ENCODE peak calls at places on chromosomes 5 and 9, in ten cellular contexts. One of them, this sample, is unnamed.
A peak's percentile ranks its signal among the peaks of the same experiment; 100 is the strongest.

GRCh38 chr5:131316822-131317221 is 53.0 kb downstream of the CDC42SE2 start:
- DNase-seq in spleen: no peak
- DNase-seq in Daoy: no peak
- DNase-seq in naive B cell: no peak
- DNase-seq in fibroblast of lung: no peak
- DNase-seq in gastrocnemius medialis: no peak
- DNase-seq in substantia nigra: no peak
- DNase-seq in CD4-positive, alpha-beta T cell: no peak
- DNase-seq in Caco-2: no peak
- DNase-seq in lower lobe of right lung: no peak
- DNase-seq in this sample: no peak

GRCh38 chr5:38888023-38888422 is 42.2 kb downstream of the OSMR start:
- DNase-seq in spleen: no peak
- DNase-seq in Daoy: no peak
- DNase-seq in naive B cell: no peak
- DNase-seq in fibroblast of lung: no peak
- DNase-seq in gastrocnemius medialis: no peak
- DNase-seq in substantia nigra: no peak
- DNase-seq in CD4-positive, alpha-beta T cell: no peak
- DNase-seq in Caco-2: no peak
- DNase-seq in lower lobe of right lung: no peak
- DNase-seq in this sample: no peak

GRCh38 chr9:77648458-77649108 is 461 bp upstream of the GNA14 start:
- DNase-seq in spleen: peak; percentile 80
- DNase-seq in Daoy: peak; percentile 25
- DNase-seq in naive B cell: no peak
- DNase-seq in fibroblast of lung: peak; percentile 26
- DNase-seq in gastrocnemius medialis: no peak
- DNase-seq in substantia nigra: peak; percentile 54
- DNase-seq in CD4-positive, alpha-beta T cell: no peak
- DNase-seq in Caco-2: peak; percentile 14
- DNase-seq in lower lobe of right lung: peak; percentile 73
- DNase-seq in this sample: peak; percentile 60

GRCh38 chr5:79567926-79568549 is 44.2 kb upstream of the TENT2 start:
- DNase-seq in spleen: no peak
- DNase-seq in Daoy: no peak
- DNase-seq in naive B cell: no peak
- DNase-seq in fibroblast of lung: peak; percentile 25
- DNase-seq in gastrocnemius medialis: no peak
- DNase-seq in substantia nigra: no peak
- DNase-seq in CD4-positive, alpha-beta T cell: no peak
- DNase-seq in Caco-2: no peak
- DNase-seq in lower lobe of right lung: no peak
- DNase-seq in this sample: no peak

GRCh38 chr5:10585120-10585915 is 21.4 kb downstream of the ANKRD33B start:
- DNase-seq in spleen: peak; percentile 65
- DNase-seq in Daoy: no peak
- DNase-seq in naive B cell: no peak
- DNase-seq in fibroblast of lung: no peak
- DNase-seq in gastrocnemius medialis: no peak
- DNase-seq in substantia nigra: no peak
- DNase-seq in CD4-positive, alpha-beta T cell: no peak
- DNase-seq in Caco-2: no peak
- DNase-seq in lower lobe of right lung: no peak
- DNase-seq in this sample: no peak

GRCh38 chr5:14469485-14470377 is 111.9 kb upstream of the OTULINL start:
- DNase-seq in spleen: no peak
- DNase-seq in Daoy: no peak
- DNase-seq in naive B cell: no peak
- DNase-seq in fibroblast of lung: no peak
- DNase-seq in gastrocnemius medialis: no peak
- DNase-seq in substantia nigra: no peak
- DNase-seq in CD4-positive, alpha-beta T cell: no peak
- DNase-seq in Caco-2: no peak
- DNase-seq in lower lobe of right lung: no peak
- DNase-seq in this sample: no peak

GRCh38 chr9:131747352-131747751 is 7.5 kb upstream of the RAPGEF1 start:
- DNase-seq in spleen: no peak
- DNase-seq in Daoy: peak; percentile 50
- DNase-seq in naive B cell: peak; percentile 45
- DNase-seq in fibroblast of lung: peak; percentile 43
- DNase-seq in gastrocnemius medialis: no peak
- DNase-seq in substantia nigra: no peak
- DNase-seq in CD4-positive, alpha-beta T cell: no peak
- DNase-seq in Caco-2: peak; percentile 47
- DNase-seq in lower lobe of right lung: no peak
- DNase-seq in this sample: peak; percentile 82

GRCh38 chr5:59724482-59725392 is 168.8 kb downstream of the PDE4D start:
- DNase-seq in spleen: no peak
- DNase-seq in Daoy: peak; percentile 60
- DNase-seq in naive B cell: peak; percentile 29
- DNase-seq in fibroblast of lung: peak; percentile 31
- DNase-seq in gastrocnemius medialis: no peak
- DNase-seq in substantia nigra: no peak
- DNase-seq in CD4-positive, alpha-beta T cell: no peak
- DNase-seq in Caco-2: peak; percentile 64
- DNase-seq in lower lobe of right lung: no peak
- DNase-seq in this sample: peak; percentile 80

GRCh38 chr5:68217476-68217984 is 2.0 kb downstream of the PIK3R1 start:
- DNase-seq in spleen: no peak
- DNase-seq in Daoy: no peak
- DNase-seq in naive B cell: no peak
- DNase-seq in fibroblast of lung: peak; percentile 45
- DNase-seq in gastrocnemius medialis: no peak
- DNase-seq in substantia nigra: no peak
- DNase-seq in CD4-positive, alpha-beta T cell: no peak
- DNase-seq in Caco-2: no peak
- DNase-seq in lower lobe of right lung: no peak
- DNase-seq in this sample: peak; percentile 26

GRCh38 chr9:114055061-114055460 is 23.0 kb downstream of the AMBP start:
- DNase-seq in spleen: peak; percentile 36
- DNase-seq in Daoy: no peak
- DNase-seq in naive B cell: no peak
- DNase-seq in fibroblast of lung: no peak
- DNase-seq in gastrocnemius medialis: no peak
- DNase-seq in substantia nigra: no peak
- DNase-seq in CD4-positive, alpha-beta T cell: no peak
- DNase-seq in Caco-2: no peak
- DNase-seq in lower lobe of right lung: no peak
- DNase-seq in this sample: no peak

GRCh38 chr5:38443390-38443789 is 113.1 kb downstream of the LIFR start:
- DNase-seq in spleen: no peak
- DNase-seq in Daoy: no peak
- DNase-seq in naive B cell: no peak
- DNase-seq in fibroblast of lung: no peak
- DNase-seq in gastrocnemius medialis: no peak
- DNase-seq in substantia nigra: no peak
- DNase-seq in CD4-positive, alpha-beta T cell: no peak
- DNase-seq in Caco-2: no peak
- DNase-seq in lower lobe of right lung: no peak
- DNase-seq in this sample: peak; percentile 39

GRCh38 chr5:160166069-160166972 is 47.1 kb upstream of the PWWP2A start:
- DNase-seq in spleen: no peak
- DNase-seq in Daoy: no peak
- DNase-seq in naive B cell: no peak
- DNase-seq in fibroblast of lung: no peak
- DNase-seq in gastrocnemius medialis: no peak
- DNase-seq in substantia nigra: no peak
- DNase-seq in CD4-positive, alpha-beta T cell: no peak
- DNase-seq in Caco-2: no peak
- DNase-seq in lower lobe of right lung: no peak
- DNase-seq in this sample: no peak

GRCh38 chr9:136052433-136052880 is 42.6 kb downstream of the NACC2 start:
- DNase-seq in spleen: no peak
- DNase-seq in Daoy: no peak
- DNase-seq in naive B cell: no peak
- DNase-seq in fibroblast of lung: no peak
- DNase-seq in gastrocnemius medialis: no peak
- DNase-seq in substantia nigra: peak; percentile 67
- DNase-seq in CD4-positive, alpha-beta T cell: no peak
- DNase-seq in Caco-2: no peak
- DNase-seq in lower lobe of right lung: no peak
- DNase-seq in this sample: peak; percentile 34

GRCh38 chr9:126395439-126396212 is 69.0 kb downstream of the MVB12B start:
- DNase-seq in spleen: no peak
- DNase-seq in Daoy: peak; percentile 80
- DNase-seq in naive B cell: no peak
- DNase-seq in fibroblast of lung: peak; percentile 74
- DNase-seq in gastrocnemius medialis: peak; percentile 34
- DNase-seq in substantia nigra: no peak
- DNase-seq in CD4-positive, alpha-beta T cell: no peak
- DNase-seq in Caco-2: no peak
- DNase-seq in lower lobe of right lung: no peak
- DNase-seq in this sample: peak; percentile 71

GRCh38 chr5:172690258-172691075 is 49.4 kb downstream of the NEURL1B start:
- DNase-seq in spleen: peak; percentile 54
- DNase-seq in Daoy: no peak
- DNase-seq in naive B cell: no peak
- DNase-seq in fibroblast of lung: no peak
- DNase-seq in gastrocnemius medialis: no peak
- DNase-seq in substantia nigra: no peak
- DNase-seq in CD4-positive, alpha-beta T cell: no peak
- DNase-seq in Caco-2: no peak
- DNase-seq in lower lobe of right lung: no peak
- DNase-seq in this sample: no peak

GRCh38 chr9:76835571-76836283 is 70.2 kb downstream of the PRUNE2 start:
- DNase-seq in spleen: no peak
- DNase-seq in Daoy: peak; percentile 76
- DNase-seq in naive B cell: no peak
- DNase-seq in fibroblast of lung: peak; percentile 94
- DNase-seq in gastrocnemius medialis: no peak
- DNase-seq in substantia nigra: no peak
- DNase-seq in CD4-positive, alpha-beta T cell: no peak
- DNase-seq in Caco-2: no peak
- DNase-seq in lower lobe of right lung: no peak
- DNase-seq in this sample: no peak

GRCh38 chr9:6128030-6128429 is 87.6 kb upstream of the IL33 start:
- DNase-seq in spleen: no peak
- DNase-seq in Daoy: no peak
- DNase-seq in naive B cell: no peak
- DNase-seq in fibroblast of lung: no peak
- DNase-seq in gastrocnemius medialis: no peak
- DNase-seq in substantia nigra: no peak
- DNase-seq in CD4-positive, alpha-beta T cell: no peak
- DNase-seq in Caco-2: no peak
- DNase-seq in lower lobe of right lung: no peak
- DNase-seq in this sample: no peak

GRCh38 chr9:81477669-81478068 is 211.7 kb downstream of the TLE1 start:
- DNase-seq in spleen: no peak
- DNase-seq in Daoy: no peak
- DNase-seq in naive B cell: no peak
- DNase-seq in fibroblast of lung: no peak
- DNase-seq in gastrocnemius medialis: no peak
- DNase-seq in substantia nigra: no peak
- DNase-seq in CD4-positive, alpha-beta T cell: no peak
- DNase-seq in Caco-2: no peak
- DNase-seq in lower lobe of right lung: no peak
- DNase-seq in this sample: no peak

GRCh38 chr9:5630038-5630507 is 1.2 kb downstream of the RIC1 start:
- DNase-seq in spleen: no peak
- DNase-seq in Daoy: peak; percentile 46
- DNase-seq in naive B cell: peak; percentile 22
- DNase-seq in fibroblast of lung: peak; percentile 56
- DNase-seq in gastrocnemius medialis: no peak
- DNase-seq in substantia nigra: no peak
- DNase-seq in CD4-positive, alpha-beta T cell: no peak
- DNase-seq in Caco-2: no peak
- DNase-seq in lower lobe of right lung: no peak
- DNase-seq in this sample: peak; percentile 60

GRCh38 chr5:119743927-119744326 is 114.6 kb downstream of the FAM170A start:
- DNase-seq in spleen: no peak
- DNase-seq in Daoy: peak; percentile 51
- DNase-seq in naive B cell: peak; percentile 14
- DNase-seq in fibroblast of lung: no peak
- DNase-seq in gastrocnemius medialis: no peak
- DNase-seq in substantia nigra: no peak
- DNase-seq in CD4-positive, alpha-beta T cell: no peak
- DNase-seq in Caco-2: peak; percentile 66
- DNase-seq in lower lobe of right lung: no peak
- DNase-seq in this sample: peak; percentile 5

GRCh38 chr9:133700861-133701320 is 37.3 kb downstream of the SARDH start:
- DNase-seq in spleen: peak; percentile 55
- DNase-seq in Daoy: no peak
- DNase-seq in naive B cell: no peak
- DNase-seq in fibroblast of lung: no peak
- DNase-seq in gastrocnemius medialis: no peak
- DNase-seq in substantia nigra: no peak
- DNase-seq in CD4-positive, alpha-beta T cell: no peak
- DNase-seq in Caco-2: no peak
- DNase-seq in lower lobe of right lung: peak; percentile 28
- DNase-seq in this sample: peak; percentile 14

GRCh38 chr5:108461628-108462367 is 79.9 kb upstream of the FBXL17 start:
- DNase-seq in spleen: no peak
- DNase-seq in Daoy: no peak
- DNase-seq in naive B cell: no peak
- DNase-seq in fibroblast of lung: peak; percentile 54
- DNase-seq in gastrocnemius medialis: no peak
- DNase-seq in substantia nigra: no peak
- DNase-seq in CD4-positive, alpha-beta T cell: no peak
- DNase-seq in Caco-2: no peak
- DNase-seq in lower lobe of right lung: no peak
- DNase-seq in this sample: no peak

GRCh38 chr5:32538031-32538547 is 47.3 kb upstream of the SUB1 start:
- DNase-seq in spleen: peak; percentile 78
- DNase-seq in Daoy: no peak
- DNase-seq in naive B cell: peak; percentile 44
- DNase-seq in fibroblast of lung: no peak
- DNase-seq in gastrocnemius medialis: no peak
- DNase-seq in substantia nigra: no peak
- DNase-seq in CD4-positive, alpha-beta T cell: no peak
- DNase-seq in Caco-2: no peak
- DNase-seq in lower lobe of right lung: no peak
- DNase-seq in this sample: no peak

GRCh38 chr5:89110916-89111646 is 228.1 kb upstream of the MEF2C start:
- DNase-seq in spleen: no peak
- DNase-seq in Daoy: peak; percentile 9
- DNase-seq in naive B cell: no peak
- DNase-seq in fibroblast of lung: peak; percentile 43
- DNase-seq in gastrocnemius medialis: no peak
- DNase-seq in substantia nigra: no peak
- DNase-seq in CD4-positive, alpha-beta T cell: no peak
- DNase-seq in Caco-2: no peak
- DNase-seq in lower lobe of right lung: no peak
- DNase-seq in this sample: no peak

GRCh38 chr5:150576449-150576949 is 64.0 kb upstream of the SYNPO start:
- DNase-seq in spleen: no peak
- DNase-seq in Daoy: no peak
- DNase-seq in naive B cell: no peak
- DNase-seq in fibroblast of lung: no peak
- DNase-seq in gastrocnemius medialis: no peak
- DNase-seq in substantia nigra: no peak
- DNase-seq in CD4-positive, alpha-beta T cell: no peak
- DNase-seq in Caco-2: no peak
- DNase-seq in lower lobe of right lung: no peak
- DNase-seq in this sample: no peak

GRCh38 chr5:132070460-132071337 is 2.9 kb upstream of the CSF2 start:
- DNase-seq in spleen: peak; percentile 56
- DNase-seq in Daoy: peak; percentile 66
- DNase-seq in naive B cell: no peak
- DNase-seq in fibroblast of lung: peak; percentile 65
- DNase-seq in gastrocnemius medialis: no peak
- DNase-seq in substantia nigra: no peak
- DNase-seq in CD4-positive, alpha-beta T cell: no peak
- DNase-seq in Caco-2: no peak
- DNase-seq in lower lobe of right lung: no peak
- DNase-seq in this sample: peak; percentile 47

GRCh38 chr5:119036101-119036762 is 34.7 kb upstream of the DMXL1 start:
- DNase-seq in spleen: no peak
- DNase-seq in Daoy: peak; percentile 63
- DNase-seq in naive B cell: no peak
- DNase-seq in fibroblast of lung: peak; percentile 85
- DNase-seq in gastrocnemius medialis: no peak
- DNase-seq in substantia nigra: no peak
- DNase-seq in CD4-positive, alpha-beta T cell: no peak
- DNase-seq in Caco-2: no peak
- DNase-seq in lower lobe of right lung: no peak
- DNase-seq in this sample: peak; percentile 30

GRCh38 chr5:56607551-56607950 is 207.8 kb upstream of the MAP3K1 start:
- DNase-seq in spleen: no peak
- DNase-seq in Daoy: peak; percentile 32
- DNase-seq in naive B cell: no peak
- DNase-seq in fibroblast of lung: peak; percentile 65
- DNase-seq in gastrocnemius medialis: no peak
- DNase-seq in substantia nigra: no peak
- DNase-seq in CD4-positive, alpha-beta T cell: no peak
- DNase-seq in Caco-2: no peak
- DNase-seq in lower lobe of right lung: no peak
- DNase-seq in this sample: no peak